ENCODE peak calls at places on chromosomes 6 and 20, in seven cellular contexts. One of them, this sample, is unnamed.
A peak's percentile ranks its signal among the peaks of the same experiment; 100 is the strongest.

GRCh38 chr6:157981395-157982296 is at the start of gene SYNJ2:
- DNase-seq in nephron progenitor cell: peak; percentile 81
- DNase-seq in H54: peak; percentile 58
- DNase-seq in neuronal stem cell: peak; percentile 70
- DNase-seq in activated effector memory CD4-positive, alpha-beta T cell treated with Interleukin-2 at 50 U/mL for 16 hours: peak; percentile 81
- DNase-seq in NCI-H2029 treated with DMSO at 0.1 percent for 48 hours: peak; percentile 21
- DNase-seq in hepatic stellate cell: peak; percentile 90
- DNase-seq in this sample: no peak

GRCh38 chr6:29011276-29011734 is 6.2 kb upstream of the ZNF311 start:
- DNase-seq in nephron progenitor cell: peak; percentile 77
- DNase-seq in H54: peak; percentile 59
- DNase-seq in neuronal stem cell: peak; percentile 77
- DNase-seq in activated effector memory CD4-positive, alpha-beta T cell treated with Interleukin-2 at 50 U/mL for 16 hours: no peak
- DNase-seq in NCI-H2029 treated with DMSO at 0.1 percent for 48 hours: no peak
- DNase-seq in hepatic stellate cell: peak; percentile 70
- DNase-seq in this sample: peak; percentile 28

GRCh38 chr6:11974089-11974488 is 38.0 kb upstream of the HIVEP1 start:
- DNase-seq in nephron progenitor cell: no peak
- DNase-seq in H54: no peak
- DNase-seq in neuronal stem cell: no peak
- DNase-seq in activated effector memory CD4-positive, alpha-beta T cell treated with Interleukin-2 at 50 U/mL for 16 hours: no peak
- DNase-seq in NCI-H2029 treated with DMSO at 0.1 percent for 48 hours: no peak
- DNase-seq in hepatic stellate cell: peak; percentile 32
- DNase-seq in this sample: no peak

GRCh38 chr6:146901940-146902816 is 302.0 kb upstream of the STXBP5 start:
- DNase-seq in nephron progenitor cell: no peak
- DNase-seq in H54: no peak
- DNase-seq in neuronal stem cell: no peak
- DNase-seq in activated effector memory CD4-positive, alpha-beta T cell treated with Interleukin-2 at 50 U/mL for 16 hours: no peak
- DNase-seq in NCI-H2029 treated with DMSO at 0.1 percent for 48 hours: no peak
- DNase-seq in hepatic stellate cell: no peak
- DNase-seq in this sample: no peak

GRCh38 chr6:7261030-7261841 is 51.8 kb downstream of the SSR1 start:
- DNase-seq in nephron progenitor cell: peak; percentile 89
- DNase-seq in H54: peak; percentile 95
- DNase-seq in neuronal stem cell: peak; percentile 90
- DNase-seq in activated effector memory CD4-positive, alpha-beta T cell treated with Interleukin-2 at 50 U/mL for 16 hours: no peak
- DNase-seq in NCI-H2029 treated with DMSO at 0.1 percent for 48 hours: peak; percentile 72
- DNase-seq in hepatic stellate cell: peak; percentile 100
- DNase-seq in this sample: peak; percentile 82

GRCh38 chr6:26204332-26205160 is 117.3 kb downstream of the HFE start:
- DNase-seq in nephron progenitor cell: peak; percentile 84
- DNase-seq in H54: no peak
- DNase-seq in neuronal stem cell: peak; percentile 96
- DNase-seq in activated effector memory CD4-positive, alpha-beta T cell treated with Interleukin-2 at 50 U/mL for 16 hours: peak; percentile 72
- DNase-seq in NCI-H2029 treated with DMSO at 0.1 percent for 48 hours: peak; percentile 96
- DNase-seq in hepatic stellate cell: peak; percentile 95
- DNase-seq in this sample: peak; percentile 92

GRCh38 chr6:138817799-138818198 is 21.9 kb downstream of the ECT2L start:
- DNase-seq in nephron progenitor cell: peak; percentile 4
- DNase-seq in H54: peak; percentile 6
- DNase-seq in neuronal stem cell: no peak
- DNase-seq in activated effector memory CD4-positive, alpha-beta T cell treated with Interleukin-2 at 50 U/mL for 16 hours: no peak
- DNase-seq in NCI-H2029 treated with DMSO at 0.1 percent for 48 hours: peak; percentile 31
- DNase-seq in hepatic stellate cell: peak; percentile 49
- DNase-seq in this sample: no peak

GRCh38 chr6:17881085-17881883 is 106.2 kb downstream of the KIF13A start:
- DNase-seq in nephron progenitor cell: no peak
- DNase-seq in H54: no peak
- DNase-seq in neuronal stem cell: no peak
- DNase-seq in activated effector memory CD4-positive, alpha-beta T cell treated with Interleukin-2 at 50 U/mL for 16 hours: no peak
- DNase-seq in NCI-H2029 treated with DMSO at 0.1 percent for 48 hours: no peak
- DNase-seq in hepatic stellate cell: no peak
- DNase-seq in this sample: no peak

GRCh38 chr6:150395388-150396009 is 26.7 kb downstream of the IYD start:
- DNase-seq in nephron progenitor cell: peak; percentile 58
- DNase-seq in H54: peak; percentile 17
- DNase-seq in neuronal stem cell: peak; percentile 48
- DNase-seq in activated effector memory CD4-positive, alpha-beta T cell treated with Interleukin-2 at 50 U/mL for 16 hours: no peak
- DNase-seq in NCI-H2029 treated with DMSO at 0.1 percent for 48 hours: no peak
- DNase-seq in hepatic stellate cell: peak; percentile 24
- DNase-seq in this sample: peak; percentile 38

GRCh38 chr6:33410711-33411631 is at the start of gene PHF1:
- DNase-seq in nephron progenitor cell: peak; percentile 71
- DNase-seq in H54: no peak
- DNase-seq in neuronal stem cell: no peak
- DNase-seq in activated effector memory CD4-positive, alpha-beta T cell treated with Interleukin-2 at 50 U/mL for 16 hours: no peak
- DNase-seq in NCI-H2029 treated with DMSO at 0.1 percent for 48 hours: no peak
- DNase-seq in hepatic stellate cell: peak; percentile 91
- DNase-seq in this sample: no peak

GRCh38 chr6:12058164-12058926 is 46.2 kb downstream of the HIVEP1 start:
- DNase-seq in nephron progenitor cell: no peak
- DNase-seq in H54: no peak
- DNase-seq in neuronal stem cell: no peak
- DNase-seq in activated effector memory CD4-positive, alpha-beta T cell treated with Interleukin-2 at 50 U/mL for 16 hours: no peak
- DNase-seq in NCI-H2029 treated with DMSO at 0.1 percent for 48 hours: peak; percentile 32
- DNase-seq in hepatic stellate cell: no peak
- DNase-seq in this sample: no peak

GRCh38 chr6:168162366-168162765 is 83.4 kb upstream of the FRMD1 start:
- DNase-seq in nephron progenitor cell: no peak
- DNase-seq in H54: no peak
- DNase-seq in neuronal stem cell: no peak
- DNase-seq in activated effector memory CD4-positive, alpha-beta T cell treated with Interleukin-2 at 50 U/mL for 16 hours: no peak
- DNase-seq in NCI-H2029 treated with DMSO at 0.1 percent for 48 hours: peak; percentile 84
- DNase-seq in hepatic stellate cell: no peak
- DNase-seq in this sample: no peak

GRCh38 chr6:43493833-43494232 is 16.3 kb downstream of the LRRC73 start:
- DNase-seq in nephron progenitor cell: no peak
- DNase-seq in H54: no peak
- DNase-seq in neuronal stem cell: no peak
- DNase-seq in activated effector memory CD4-positive, alpha-beta T cell treated with Interleukin-2 at 50 U/mL for 16 hours: no peak
- DNase-seq in NCI-H2029 treated with DMSO at 0.1 percent for 48 hours: no peak
- DNase-seq in hepatic stellate cell: no peak
- DNase-seq in this sample: no peak

GRCh38 chr6:34031567-34032383 is 114.1 kb downstream of the GRM4 start:
- DNase-seq in nephron progenitor cell: no peak
- DNase-seq in H54: no peak
- DNase-seq in neuronal stem cell: no peak
- DNase-seq in activated effector memory CD4-positive, alpha-beta T cell treated with Interleukin-2 at 50 U/mL for 16 hours: no peak
- DNase-seq in NCI-H2029 treated with DMSO at 0.1 percent for 48 hours: no peak
- DNase-seq in hepatic stellate cell: no peak
- DNase-seq in this sample: no peak

GRCh38 chr6:112144145-112144926 is 56.9 kb downstream of the FAM229B start:
- DNase-seq in nephron progenitor cell: no peak
- DNase-seq in H54: no peak
- DNase-seq in neuronal stem cell: no peak
- DNase-seq in activated effector memory CD4-positive, alpha-beta T cell treated with Interleukin-2 at 50 U/mL for 16 hours: no peak
- DNase-seq in NCI-H2029 treated with DMSO at 0.1 percent for 48 hours: peak; percentile 96
- DNase-seq in hepatic stellate cell: no peak
- DNase-seq in this sample: no peak

GRCh38 chr6:56860466-56860865 is 94.4 kb upstream of the BEND6 start:
- DNase-seq in nephron progenitor cell: no peak
- DNase-seq in H54: no peak
- DNase-seq in neuronal stem cell: no peak
- DNase-seq in activated effector memory CD4-positive, alpha-beta T cell treated with Interleukin-2 at 50 U/mL for 16 hours: no peak
- DNase-seq in NCI-H2029 treated with DMSO at 0.1 percent for 48 hours: no peak
- DNase-seq in hepatic stellate cell: no peak
- DNase-seq in this sample: no peak

GRCh38 chr6:98636941-98637340 is 197.4 kb upstream of the POU3F2 start:
- DNase-seq in nephron progenitor cell: no peak
- DNase-seq in H54: no peak
- DNase-seq in neuronal stem cell: no peak
- DNase-seq in activated effector memory CD4-positive, alpha-beta T cell treated with Interleukin-2 at 50 U/mL for 16 hours: no peak
- DNase-seq in NCI-H2029 treated with DMSO at 0.1 percent for 48 hours: peak; percentile 32
- DNase-seq in hepatic stellate cell: no peak
- DNase-seq in this sample: peak; percentile 36

GRCh38 chr6:10384719-10385511 is 30.0 kb downstream of the TFAP2A start:
- DNase-seq in nephron progenitor cell: peak; percentile 25
- DNase-seq in H54: no peak
- DNase-seq in neuronal stem cell: peak; percentile 15
- DNase-seq in activated effector memory CD4-positive, alpha-beta T cell treated with Interleukin-2 at 50 U/mL for 16 hours: no peak
- DNase-seq in NCI-H2029 treated with DMSO at 0.1 percent for 48 hours: no peak
- DNase-seq in hepatic stellate cell: no peak
- DNase-seq in this sample: no peak

GRCh38 chr6:157106487-157106886 is 216.8 kb downstream of the TMEM242 start:
- DNase-seq in nephron progenitor cell: no peak
- DNase-seq in H54: peak; percentile 30
- DNase-seq in neuronal stem cell: no peak
- DNase-seq in activated effector memory CD4-positive, alpha-beta T cell treated with Interleukin-2 at 50 U/mL for 16 hours: no peak
- DNase-seq in NCI-H2029 treated with DMSO at 0.1 percent for 48 hours: no peak
- DNase-seq in hepatic stellate cell: peak; percentile 36
- DNase-seq in this sample: no peak

GRCh38 chr20:20229595-20229994 is 138.3 kb upstream of the INSM1 start:
- DNase-seq in nephron progenitor cell: no peak
- DNase-seq in H54: no peak
- DNase-seq in neuronal stem cell: no peak
- DNase-seq in activated effector memory CD4-positive, alpha-beta T cell treated with Interleukin-2 at 50 U/mL for 16 hours: no peak
- DNase-seq in NCI-H2029 treated with DMSO at 0.1 percent for 48 hours: no peak
- DNase-seq in hepatic stellate cell: no peak
- DNase-seq in this sample: no peak

GRCh38 chr6:22466665-22467064 is 102.7 kb upstream of the HDGFL1 start:
- DNase-seq in nephron progenitor cell: no peak
- DNase-seq in H54: no peak
- DNase-seq in neuronal stem cell: peak; percentile 23
- DNase-seq in activated effector memory CD4-positive, alpha-beta T cell treated with Interleukin-2 at 50 U/mL for 16 hours: no peak
- DNase-seq in NCI-H2029 treated with DMSO at 0.1 percent for 48 hours: peak; percentile 80
- DNase-seq in hepatic stellate cell: no peak
- DNase-seq in this sample: no peak

GRCh38 chr6:119742188-119742803 is 392.7 kb upstream of the MAN1A1 start:
- DNase-seq in nephron progenitor cell: peak; percentile 80
- DNase-seq in H54: peak; percentile 4
- DNase-seq in neuronal stem cell: peak; percentile 69
- DNase-seq in activated effector memory CD4-positive, alpha-beta T cell treated with Interleukin-2 at 50 U/mL for 16 hours: peak; percentile 19
- DNase-seq in NCI-H2029 treated with DMSO at 0.1 percent for 48 hours: peak; percentile 63
- DNase-seq in hepatic stellate cell: peak; percentile 4
- DNase-seq in this sample: peak; percentile 30

GRCh38 chr6:30646450-30647038 is 389 bp upstream of the C6orf136 start:
- DNase-seq in nephron progenitor cell: peak; percentile 92
- DNase-seq in H54: no peak
- DNase-seq in neuronal stem cell: no peak
- DNase-seq in activated effector memory CD4-positive, alpha-beta T cell treated with Interleukin-2 at 50 U/mL for 16 hours: no peak
- DNase-seq in NCI-H2029 treated with DMSO at 0.1 percent for 48 hours: no peak
- DNase-seq in hepatic stellate cell: peak; percentile 99
- DNase-seq in this sample: no peak

GRCh38 chr20:60729119-60729900 is 522.8 kb upstream of the CDH4 start:
- DNase-seq in nephron progenitor cell: no peak
- DNase-seq in H54: no peak
- DNase-seq in neuronal stem cell: no peak
- DNase-seq in activated effector memory CD4-positive, alpha-beta T cell treated with Interleukin-2 at 50 U/mL for 16 hours: no peak
- DNase-seq in NCI-H2029 treated with DMSO at 0.1 percent for 48 hours: no peak
- DNase-seq in hepatic stellate cell: no peak
- DNase-seq in this sample: no peak

GRCh38 chr6:169845426-169846285 is 94.2 kb downstream of the ERMARD start:
- DNase-seq in nephron progenitor cell: no peak
- DNase-seq in H54: no peak
- DNase-seq in neuronal stem cell: no peak
- DNase-seq in activated effector memory CD4-positive, alpha-beta T cell treated with Interleukin-2 at 50 U/mL for 16 hours: no peak
- DNase-seq in NCI-H2029 treated with DMSO at 0.1 percent for 48 hours: no peak
- DNase-seq in hepatic stellate cell: no peak
- DNase-seq in this sample: no peak

GRCh38 chr6:104229057-104229456 is 630.7 kb downstream of the HACE1 start:
- DNase-seq in nephron progenitor cell: no peak
- DNase-seq in H54: no peak
- DNase-seq in neuronal stem cell: no peak
- DNase-seq in activated effector memory CD4-positive, alpha-beta T cell treated with Interleukin-2 at 50 U/mL for 16 hours: no peak
- DNase-seq in NCI-H2029 treated with DMSO at 0.1 percent for 48 hours: peak; percentile 93
- DNase-seq in hepatic stellate cell: no peak
- DNase-seq in this sample: no peak

GRCh38 chr6:46963626-46964025 is 41.9 kb upstream of the ADGRF5 start:
- DNase-seq in nephron progenitor cell: no peak
- DNase-seq in H54: no peak
- DNase-seq in neuronal stem cell: no peak
- DNase-seq in activated effector memory CD4-positive, alpha-beta T cell treated with Interleukin-2 at 50 U/mL for 16 hours: no peak
- DNase-seq in NCI-H2029 treated with DMSO at 0.1 percent for 48 hours: no peak
- DNase-seq in hepatic stellate cell: peak; percentile 16
- DNase-seq in this sample: no peak

GRCh38 chr6:154732538-154732823 is 735 bp upstream of the SCAF8 start:
- DNase-seq in nephron progenitor cell: no peak
- DNase-seq in H54: no peak
- DNase-seq in neuronal stem cell: no peak
- DNase-seq in activated effector memory CD4-positive, alpha-beta T cell treated with Interleukin-2 at 50 U/mL for 16 hours: no peak
- DNase-seq in NCI-H2029 treated with DMSO at 0.1 percent for 48 hours: no peak
- DNase-seq in hepatic stellate cell: no peak
- DNase-seq in this sample: no peak

GRCh38 chr6:118813795-118814194 is 80.2 kb upstream of the ASF1A start:
- DNase-seq in nephron progenitor cell: no peak
- DNase-seq in H54: no peak
- DNase-seq in neuronal stem cell: no peak
- DNase-seq in activated effector memory CD4-positive, alpha-beta T cell treated with Interleukin-2 at 50 U/mL for 16 hours: no peak
- DNase-seq in NCI-H2029 treated with DMSO at 0.1 percent for 48 hours: no peak
- DNase-seq in hepatic stellate cell: no peak
- DNase-seq in this sample: no peak

GRCh38 chr20:34541917-34542316 is 16.6 kb upstream of the MAP1LC3A start:
- DNase-seq in nephron progenitor cell: no peak
- DNase-seq in H54: no peak
- DNase-seq in neuronal stem cell: no peak
- DNase-seq in activated effector memory CD4-positive, alpha-beta T cell treated with Interleukin-2 at 50 U/mL for 16 hours: no peak
- DNase-seq in NCI-H2029 treated with DMSO at 0.1 percent for 48 hours: no peak
- DNase-seq in hepatic stellate cell: no peak
- DNase-seq in this sample: no peak

GRCh38 chr6:14499804-14500203 is 382.2 kb downstream of the CD83 start:
- DNase-seq in nephron progenitor cell: peak; percentile 26
- DNase-seq in H54: peak; percentile 76
- DNase-seq in neuronal stem cell: no peak
- DNase-seq in activated effector memory CD4-positive, alpha-beta T cell treated with Interleukin-2 at 50 U/mL for 16 hours: no peak
- DNase-seq in NCI-H2029 treated with DMSO at 0.1 percent for 48 hours: no peak
- DNase-seq in hepatic stellate cell: peak; percentile 41
- DNase-seq in this sample: no peak

GRCh38 chr6:146857960-146858308 is 259.2 kb downstream of the ADGB start:
- DNase-seq in nephron progenitor cell: peak; percentile 14
- DNase-seq in H54: peak; percentile 2
- DNase-seq in neuronal stem cell: peak; percentile 35
- DNase-seq in activated effector memory CD4-positive, alpha-beta T cell treated with Interleukin-2 at 50 U/mL for 16 hours: no peak
- DNase-seq in NCI-H2029 treated with DMSO at 0.1 percent for 48 hours: no peak
- DNase-seq in hepatic stellate cell: no peak
- DNase-seq in this sample: no peak

GRCh38 chr6:20118877-20119276 is 93.4 kb downstream of the MBOAT1 start:
- DNase-seq in nephron progenitor cell: peak; percentile 28
- DNase-seq in H54: no peak
- DNase-seq in neuronal stem cell: no peak
- DNase-seq in activated effector memory CD4-positive, alpha-beta T cell treated with Interleukin-2 at 50 U/mL for 16 hours: no peak
- DNase-seq in NCI-H2029 treated with DMSO at 0.1 percent for 48 hours: no peak
- DNase-seq in hepatic stellate cell: no peak
- DNase-seq in this sample: no peak